ENCODE peak calls at places on chromosome 21, in four cellular contexts. M is thoracic aorta, A is heart left ventricle, Q is occipital lobe. U is an unnamed sample.

GRCh38 chr21:38887062-38887686 is 81.4 kb downstream of the ETS2 start:
- DNase-seq in M (no peak), Q (no peak), A (no peak), U (no peak)

GRCh38 chr21:29849735-29850176 is 90.0 kb downstream of the GRIK1 start:
- DNase-seq in M (peak; percentile 3), A (peak; percentile 30), Q (peak; percentile 10), U (peak; percentile 10)

GRCh38 chr21:17779486-17779885 is 39.7 kb downstream of the C21orf91 start:
- DNase-seq in Q (no peak), A (no peak), M (no peak), U (no peak)

GRCh38 chr21:36487641-36488307 is 7.9 kb upstream of the CLDN14 start:
- DNase-seq in M (no peak), Q (no peak), A (no peak), U (no peak)

GRCh38 chr21:46048926-46049889 is 48.7 kb upstream of the COL6A2 start:
- DNase-seq in Q (peak; percentile 25), M (no peak), A (peak; percentile 89), U (no peak)

GRCh38 chr21:46621457-46622182 is 13.9 kb upstream of the PRMT2 start:
- DNase-seq in A (no peak), Q (peak; percentile 73), M (no peak), U (peak; percentile 75)

GRCh38 chr21:32307706-32308105 is 9.1 kb downstream of the MRAP start:
- DNase-seq in Q (no peak), M (no peak), A (no peak), U (no peak)

GRCh38 chr21:33327326-33327725 is 2.6 kb downstream of the IFNAR1 start:
- DNase-seq in M (no peak), A (no peak), Q (no peak), U (no peak)

GRCh38 chr21:35664683-35665082 is 395.6 kb downstream of the SETD4 start:
- DNase-seq in M (no peak), Q (no peak), A (no peak), U (no peak)

GRCh38 chr21:45860493-45861155 is 120.9 kb upstream of the COL6A1 start:
- DNase-seq in A (no peak), Q (no peak), M (no peak), U (no peak)

GRCh38 chr21:38821959-38822682 is 16.4 kb downstream of the ETS2 start:
- DNase-seq in A (no peak), Q (no peak), M (no peak), U (no peak)

GRCh38 chr21:44916965-44917364 is 3.7 kb downstream of the ITGB2 start:
- DNase-seq in Q (no peak), M (no peak), A (no peak), U (no peak)

GRCh38 chr21:41768371-41769042 is 1.7 kb upstream of the RIPK4 start:
- DNase-seq in Q (no peak), M (no peak), A (no peak), U (no peak)

GRCh38 chr21:21029159-21029558 is 30.9 kb downstream of the NCAM2 start:
- DNase-seq in Q (no peak), A (no peak), M (no peak), U (no peak)

GRCh38 chr21:43728467-43729390 is 9.8 kb downstream of the PDXK start:
- DNase-seq in M (peak; percentile 87), A (peak; percentile 95), Q (peak; percentile 96), U (peak; percentile 74)

GRCh38 chr21:35476616-35477395 is 427.7 kb upstream of the RUNX1 start:
- DNase-seq in A (no peak), Q (no peak), M (no peak), U (no peak)

GRCh38 chr21:46661211-46661625 is 25.7 kb downstream of the PRMT2 start:
- DNase-seq in A (peak; percentile 59), M (no peak), Q (peak; percentile 52), U (no peak)

GRCh38 chr21:38875694-38876492 is 70.2 kb downstream of the ETS2 start:
- DNase-seq in Q (no peak), A (no peak), M (no peak), U (no peak)

GRCh38 chr21:21751286-21751685 is 753.1 kb downstream of the NCAM2 start:
- DNase-seq in M (no peak), Q (no peak), A (no peak), U (no peak)

GRCh38 chr21:34968414-34969333 is 80.4 kb downstream of the RUNX1 start:
- DNase-seq in M (no peak), A (no peak), Q (no peak), U (no peak)

GRCh38 chr21:45156459-45156858 is 82.1 kb downstream of the ADARB1 start:
- DNase-seq in A (no peak), Q (no peak), M (no peak), U (no peak)

GRCh38 chr21:17903029-17903806 is 84.1 kb upstream of the C21orf91 start:
- DNase-seq in M (no peak), Q (no peak), A (no peak), U (no peak)

GRCh38 chr21:29534448-29534847 is 235.7 kb downstream of the BACH1 start:
- DNase-seq in M (no peak), Q (no peak), A (no peak), U (no peak)

GRCh38 chr21:33901421-33902288 is 13.9 kb downstream of the ATP5PO start:
- DNase-seq in M (no peak), Q (no peak), A (peak; percentile 23), U (peak; percentile 14)